ENCODE peak calls at places on chromosomes 16 and 17, in five cellular contexts. One of them, this sample, is unnamed.

GRCh38 chr16:23700093-23700492 is 12.9 kb downstream of the ERN2 start:
- DNase-seq in HEK293T: no peak
- DNase-seq in GM12878: no peak
- DNase-seq in HepG2: no peak
- DNase-seq in H1: no peak
- DNase-seq in this sample: no peak

GRCh38 chr16:50925758-50926357 is 184.0 kb downstream of the CYLD start:
- DNase-seq in HEK293T: no peak
- DNase-seq in GM12878: no peak
- DNase-seq in HepG2: no peak
- DNase-seq in H1: no peak
- DNase-seq in this sample: no peak

GRCh38 chr17:1290676-1291075 is 11.2 kb downstream of the TRARG1 start:
- DNase-seq in HEK293T: no peak
- DNase-seq in GM12878: no peak
- DNase-seq in HepG2: no peak
- DNase-seq in H1: no peak
- DNase-seq in this sample: no peak

GRCh38 chr16:89722392-89723278 is 1.3 kb downstream of the ZNF276 start:
- DNase-seq in HEK293T: no peak
- DNase-seq in GM12878: no peak
- DNase-seq in HepG2: no peak
- DNase-seq in H1: peak
- DNase-seq in this sample: no peak

GRCh38 chr16:57801098-57801855 is 1.0 kb downstream of the KIFC3 start:
- DNase-seq in HEK293T: no peak
- DNase-seq in GM12878: no peak
- DNase-seq in HepG2: no peak
- DNase-seq in H1: no peak
- DNase-seq in this sample: no peak

GRCh38 chr17:73644145-73645049 is at the start of gene SDK2:
- DNase-seq in HEK293T: peak
- DNase-seq in GM12878: no peak
- DNase-seq in HepG2: no peak
- DNase-seq in H1: peak
- DNase-seq in this sample: no peak

GRCh38 chr17:12730931-12731521 is 58.3 kb upstream of the ARHGAP44 start:
- DNase-seq in HEK293T: no peak
- DNase-seq in GM12878: no peak
- DNase-seq in HepG2: no peak
- DNase-seq in H1: peak
- DNase-seq in this sample: no peak

GRCh38 chr17:80951121-80952090 is 40.2 kb upstream of the CHMP6 start:
- DNase-seq in HEK293T: no peak
- DNase-seq in GM12878: no peak
- DNase-seq in HepG2: no peak
- DNase-seq in H1: no peak
- DNase-seq in this sample: no peak

GRCh38 chr17:15220785-15221184 is 44.3 kb downstream of the PMP22 start:
- DNase-seq in HEK293T: no peak
- DNase-seq in GM12878: no peak
- DNase-seq in HepG2: no peak
- DNase-seq in H1: no peak
- DNase-seq in this sample: no peak
- TF ChIP-seq SUZ12 in HEK293T: no peak
- TF ChIP-seq SUZ12 in GM12878: no peak
- TF ChIP-seq SUZ12 in HepG2: no peak
- TF ChIP-seq SUZ12 in H1: no peak
- TF ChIP-seq SUZ12 in this sample: no peak

GRCh38 chr16:54398986-54399385 is 112.4 kb upstream of the IRX3 start:
- DNase-seq in HEK293T: no peak
- DNase-seq in GM12878: no peak
- DNase-seq in HepG2: no peak
- DNase-seq in H1: no peak
- DNase-seq in this sample: no peak
- TF ChIP-seq SUZ12 in HEK293T: no peak
- TF ChIP-seq SUZ12 in GM12878: no peak
- TF ChIP-seq SUZ12 in HepG2: no peak
- TF ChIP-seq SUZ12 in H1: no peak
- TF ChIP-seq SUZ12 in this sample: no peak

GRCh38 chr16:87739801-87740200 is 26.0 kb downstream of the KLHDC4 start:
- DNase-seq in HEK293T: no peak
- DNase-seq in GM12878: no peak
- DNase-seq in HepG2: no peak
- DNase-seq in H1: no peak
- DNase-seq in this sample: no peak

GRCh38 chr16:87741700-87742415 is 23.9 kb downstream of the KLHDC4 start:
- DNase-seq in HEK293T: no peak
- DNase-seq in GM12878: no peak
- DNase-seq in HepG2: no peak
- DNase-seq in H1: no peak
- DNase-seq in this sample: no peak

GRCh38 chr16:87740909-87741424 is 24.8 kb downstream of the KLHDC4 start:
- DNase-seq in HEK293T: no peak
- DNase-seq in GM12878: no peak
- DNase-seq in HepG2: no peak
- DNase-seq in H1: no peak
- DNase-seq in this sample: no peak

GRCh38 chr16:87742781-87743490 is 22.9 kb downstream of the KLHDC4 start:
- DNase-seq in HEK293T: no peak
- DNase-seq in GM12878: no peak
- DNase-seq in HepG2: no peak
- DNase-seq in H1: no peak
- DNase-seq in this sample: no peak

GRCh38 chr16:87740441-87740840 is 25.3 kb downstream of the KLHDC4 start:
- DNase-seq in HEK293T: no peak
- DNase-seq in GM12878: no peak
- DNase-seq in HepG2: no peak
- DNase-seq in H1: no peak
- DNase-seq in this sample: no peak
- TF ChIP-seq SUZ12 in HEK293T: no peak
- TF ChIP-seq SUZ12 in GM12878: no peak
- TF ChIP-seq SUZ12 in HepG2: no peak
- TF ChIP-seq SUZ12 in H1: no peak
- TF ChIP-seq SUZ12 in this sample: no peak

DNA sequence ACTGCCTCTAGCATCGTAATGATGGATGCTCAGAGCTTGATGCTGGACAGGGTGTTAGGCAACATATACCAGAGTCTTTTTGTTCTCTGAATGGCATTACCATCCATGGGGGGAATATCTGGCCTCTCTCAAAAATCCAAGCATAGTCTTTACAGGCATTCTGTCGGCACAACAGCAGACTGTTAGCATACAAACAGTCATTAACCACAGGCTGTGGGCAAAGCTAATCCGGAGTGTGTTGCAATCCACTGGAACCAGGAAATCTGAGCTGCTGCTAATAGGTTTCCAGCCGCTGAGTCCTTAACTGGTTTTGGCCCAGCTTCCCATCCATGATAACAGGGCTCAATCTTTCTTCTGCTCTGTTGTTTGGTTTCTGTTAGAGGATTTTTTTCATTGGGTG is 371.9 kb downstream of the HS3ST3B1 start:
- DNase-seq in HEK293T: no peak
- DNase-seq in GM12878: no peak
- DNase-seq in HepG2: peak
- DNase-seq in H1: no peak
- DNase-seq in this sample: no peak
- TF ChIP-seq SUZ12 in HEK293T: no peak
- TF ChIP-seq SUZ12 in GM12878: no peak
- TF ChIP-seq SUZ12 in HepG2: no peak
- TF ChIP-seq SUZ12 in H1: no peak
- TF ChIP-seq SUZ12 in this sample: no peak

GRCh38 chr16:83350466-83350865 is 457.3 kb upstream of the HSBP1 start:
- DNase-seq in HEK293T: no peak
- DNase-seq in GM12878: no peak
- DNase-seq in HepG2: no peak
- DNase-seq in H1: no peak
- DNase-seq in this sample: no peak
- TF ChIP-seq SUZ12 in HEK293T: no peak
- TF ChIP-seq SUZ12 in GM12878: no peak
- TF ChIP-seq SUZ12 in HepG2: no peak
- TF ChIP-seq SUZ12 in H1: no peak
- TF ChIP-seq SUZ12 in this sample: no peak

GRCh38 chr16:16042076-16042475 is 92.7 kb downstream of the ABCC1 start:
- DNase-seq in HEK293T: no peak
- DNase-seq in GM12878: no peak
- DNase-seq in HepG2: no peak
- DNase-seq in H1: no peak
- DNase-seq in this sample: no peak
- TF ChIP-seq SUZ12 in HEK293T: no peak
- TF ChIP-seq SUZ12 in GM12878: no peak
- TF ChIP-seq SUZ12 in HepG2: no peak
- TF ChIP-seq SUZ12 in H1: no peak
- TF ChIP-seq SUZ12 in this sample: no peak

GRCh38 chr17:14310584-14310983 is 9.7 kb downstream of the HS3ST3B1 start:
- DNase-seq in HEK293T: no peak
- DNase-seq in GM12878: no peak
- DNase-seq in HepG2: no peak
- DNase-seq in H1: peak
- DNase-seq in this sample: no peak
- TF ChIP-seq SUZ12 in HEK293T: no peak
- TF ChIP-seq SUZ12 in GM12878: no peak
- TF ChIP-seq SUZ12 in HepG2: no peak
- TF ChIP-seq SUZ12 in H1: no peak
- TF ChIP-seq SUZ12 in this sample: no peak

GRCh38 chr16:84874553-84874952 is 54.8 kb downstream of the CRISPLD2 start:
- DNase-seq in HEK293T: no peak
- DNase-seq in GM12878: no peak
- DNase-seq in HepG2: no peak
- DNase-seq in H1: no peak
- DNase-seq in this sample: no peak
- TF ChIP-seq SUZ12 in HEK293T: no peak
- TF ChIP-seq SUZ12 in GM12878: no peak
- TF ChIP-seq SUZ12 in HepG2: no peak
- TF ChIP-seq SUZ12 in H1: no peak
- TF ChIP-seq SUZ12 in this sample: no peak

GRCh38 chr17:5049314-5049819 is 14.1 kb upstream of the SLC52A1 start:
- DNase-seq in HEK293T: no peak
- DNase-seq in GM12878: peak
- DNase-seq in HepG2: no peak
- DNase-seq in H1: no peak
- DNase-seq in this sample: no peak
- TF ChIP-seq SUZ12 in HEK293T: no peak
- TF ChIP-seq SUZ12 in GM12878: no peak
- TF ChIP-seq SUZ12 in HepG2: no peak
- TF ChIP-seq SUZ12 in H1: no peak
- TF ChIP-seq SUZ12 in this sample: no peak

GRCh38 chr16:14095883-14096551 is 24.9 kb downstream of the MRTFB start:
- DNase-seq in HEK293T: no peak
- DNase-seq in GM12878: no peak
- DNase-seq in HepG2: no peak
- DNase-seq in H1: no peak
- DNase-seq in this sample: no peak

GRCh38 chr16:14100825-14101224 is 29.7 kb downstream of the MRTFB start:
- DNase-seq in HEK293T: no peak
- DNase-seq in GM12878: no peak
- DNase-seq in HepG2: no peak
- DNase-seq in H1: no peak
- DNase-seq in this sample: no peak

GRCh38 chr16:14101415-14101814 is 30.3 kb downstream of the MRTFB start:
- DNase-seq in HEK293T: no peak
- DNase-seq in GM12878: no peak
- DNase-seq in HepG2: no peak
- DNase-seq in H1: no peak
- DNase-seq in this sample: no peak

GRCh38 chr16:14098081-14098480 is 27.0 kb downstream of the MRTFB start:
- DNase-seq in HEK293T: no peak
- DNase-seq in GM12878: no peak
- DNase-seq in HepG2: no peak
- DNase-seq in H1: no peak
- DNase-seq in this sample: no peak

GRCh38 chr16:14097182-14097951 is 26.2 kb downstream of the MRTFB start:
- DNase-seq in HEK293T: no peak
- DNase-seq in GM12878: no peak
- DNase-seq in HepG2: peak
- DNase-seq in H1: no peak
- DNase-seq in this sample: no peak
- TF ChIP-seq SUZ12 in HEK293T: no peak
- TF ChIP-seq SUZ12 in GM12878: no peak
- TF ChIP-seq SUZ12 in HepG2: no peak
- TF ChIP-seq SUZ12 in H1: no peak
- TF ChIP-seq SUZ12 in this sample: no peak

This sample was measured in NT2/D1.